ENCODE peak calls at places on chromosome 7, in eight cellular contexts. Y is spleen, Z is astrocyte of the cerebellum, T is colonic mucosa, J is thyroid gland, O is choroid plexus epithelial cell, N is lung, K is GM12865. Q is an unnamed sample.

GRCh38 chr7:149306854-149307253 is 44.9 kb downstream of the ZNF783 start:
- DNase-seq in T (no peak), Y (no peak), Z (no peak), O (no peak), N (no peak), J (no peak), K (no peak), Q (no peak)

GRCh38 chr7:97847791-97848190 is 24.4 kb downstream of the ASNS start:
- DNase-seq in Y (no peak), K (peak), J (no peak), O (no peak), Z (no peak), T (no peak), N (no peak), Q (no peak)

GRCh38 chr7:157693521-157694388 is 357.0 kb downstream of the DNAJB6 start:
- DNase-seq in T (no peak), K (no peak), O (no peak), J (no peak), Z (no peak), N (no peak), Y (peak), Q (no peak)

GRCh38 chr7:41824284-41824683 is 121.4 kb upstream of the INHBA start:
- DNase-seq in Z (no peak), T (no peak), N (no peak), Y (no peak), K (peak), O (peak), J (no peak), Q (no peak)

GRCh38 chr7:99324966-99325596 is 617 bp upstream of the ARPC1A start:
- DNase-seq in O (no peak), T (peak), K (no peak), J (no peak), N (no peak), Y (peak), Z (no peak), Q (no peak)

GRCh38 chr7:5488286-5488878 is 64.7 kb upstream of the TNRC18 start:
- DNase-seq in O (no peak), Y (no peak), N (no peak), Z (no peak), T (no peak), J (no peak), K (no peak), Q (no peak)

GRCh38 chr7:80481196-80481884 is 30.5 kb downstream of the GNAT3 start:
- DNase-seq in Y (no peak), T (no peak), J (peak), O (no peak), N (no peak), Z (no peak), K (no peak), Q (no peak)

GRCh38 chr7:73738220-73738611 is 386 bp downstream of the ABHD11 start:
- DNase-seq in T (peak), N (peak), K (peak), Y (no peak), J (peak), O (peak), Z (no peak), Q (no peak)

DNA sequence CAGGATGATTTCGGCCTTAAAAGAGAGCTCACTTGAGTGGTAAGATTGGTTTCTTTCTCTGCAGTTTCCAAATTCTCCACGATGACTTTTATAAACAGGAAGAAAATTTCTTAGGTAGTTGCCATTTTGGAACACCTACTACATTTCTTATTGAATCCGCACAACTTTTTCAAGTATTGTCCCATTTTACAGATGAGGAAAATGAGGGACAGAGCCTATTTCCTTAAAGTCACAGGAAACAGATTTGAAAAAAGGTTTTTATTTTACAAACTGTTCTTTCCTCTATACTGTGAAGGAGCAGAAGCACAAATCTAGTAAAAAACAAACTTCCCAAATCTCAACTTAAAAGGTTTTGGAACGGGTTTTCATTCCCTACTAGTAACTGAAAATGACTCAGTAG is 2.7 kb downstream of the YWHAG start:
- DNase-seq in Y (no peak), T (no peak), N (no peak), Z (no peak), J (no peak), O (no peak), K (no peak), Q (no peak)
- H3K4me3 ChIP-seq in Y (no peak), T (no peak), N (no peak), Z (no peak), J (no peak), O (no peak), K (no peak), Q (peak)

GRCh38 chr7:51060536-51060935 is 256.1 kb downstream of the COBL start:
- DNase-seq in K (peak), N (no peak), J (no peak), Y (no peak), Z (no peak), T (no peak), O (no peak), Q (no peak)
- TF ChIP-seq CTCF in K (no peak), N (no peak), J (no peak), Y (no peak), Z (no peak), T (no peak), O (peak), Q (no peak)

DNA sequence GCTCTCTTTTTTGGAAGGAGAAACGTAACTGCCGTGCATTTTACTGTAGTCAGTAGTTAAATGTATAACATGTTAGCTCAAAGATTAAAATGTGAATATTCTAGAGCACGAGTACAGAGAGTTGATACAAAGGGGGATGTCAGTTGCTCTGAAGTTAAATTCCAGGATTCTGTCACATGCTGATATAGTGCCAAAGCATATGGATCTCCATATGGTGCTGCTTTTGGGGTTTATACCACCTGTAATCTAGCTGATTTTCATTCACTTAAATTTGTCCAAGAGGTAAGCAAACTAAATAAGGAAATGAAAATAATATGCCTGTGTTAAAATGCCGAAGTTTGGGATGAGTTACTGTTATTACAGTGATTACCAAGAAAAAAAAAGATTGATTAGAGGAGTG is 298.6 kb downstream of the EXOC4 start:
- DNase-seq in Z (no peak), K (no peak), T (no peak), O (no peak), J (no peak), Y (no peak), N (no peak), Q (no peak)
- H3K4me3 ChIP-seq in Z (no peak), K (no peak), T (no peak), O (no peak), J (no peak), Y (no peak), N (no peak), Q (no peak)

DNA sequence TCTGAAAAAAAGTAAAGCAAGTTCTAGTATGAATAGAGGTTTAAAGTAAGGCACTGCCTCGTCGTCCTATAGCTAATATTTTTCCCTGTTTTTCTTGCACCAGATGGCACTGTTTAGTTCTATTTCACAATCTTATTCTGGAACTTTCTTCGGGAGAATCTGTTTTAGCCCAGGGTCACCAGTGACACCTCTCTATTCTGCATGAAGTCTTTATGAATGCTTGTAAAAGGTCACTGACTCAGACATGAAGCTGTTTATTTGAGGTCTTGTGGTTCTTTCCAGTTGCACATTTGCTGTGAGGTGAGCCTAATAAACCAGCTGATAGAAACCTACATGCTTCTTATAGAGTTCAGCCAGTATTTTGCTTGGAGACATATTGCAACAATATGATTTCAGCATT is 444.3 kb downstream of the AUTS2 start:
- DNase-seq in Y (no peak), O (peak), N (no peak), K (no peak), J (no peak), T (no peak), Z (peak), Q (no peak)
- TF ChIP-seq CTCF in Y (no peak), O (peak), N (no peak), K (peak), J (no peak), T (no peak), Z (peak), Q (peak)

GRCh38 chr7:37449621-37450020 is 957 bp upstream of the ELMO1 start:
- DNase-seq in J (no peak), K (no peak), Y (no peak), N (no peak), T (no peak), O (no peak), Z (no peak), Q (no peak)
- H3K4me3 ChIP-seq in J (peak), K (peak), Y (peak), N (no peak), T (no peak), O (no peak), Z (no peak), Q (no peak)

GRCh38 chr7:28299556-28299955 is 112.8 kb upstream of the CREB5 start:
- DNase-seq in Y (no peak), N (no peak), K (no peak), Z (no peak), J (no peak), T (no peak), O (no peak), Q (no peak)

GRCh38 chr7:28297821-28298439 is 114.4 kb upstream of the CREB5 start:
- DNase-seq in Y (no peak), J (no peak), K (peak), Z (no peak), O (no peak), N (no peak), T (no peak), Q (no peak)

GRCh38 chr7:28293529-28293835 is 112.9 kb upstream of the JAZF1 start:
- DNase-seq in J (no peak), O (no peak), Y (no peak), N (no peak), T (no peak), K (no peak), Z (no peak), Q (peak)

GRCh38 chr7:28298870-28299484 is 113.3 kb upstream of the CREB5 start:
- DNase-seq in T (no peak), N (no peak), O (peak), J (peak), Z (peak), K (no peak), Y (no peak), Q (peak)

GRCh38 chr7:28296571-28297483 is 115.5 kb upstream of the CREB5 start:
- DNase-seq in T (peak), J (peak), K (peak), O (peak), Z (no peak), Y (no peak), N (no peak), Q (no peak)
- TF ChIP-seq CTCF in T (peak), J (no peak), K (peak), O (peak), Z (peak), Y (peak), N (no peak), Q (peak)

DNA sequence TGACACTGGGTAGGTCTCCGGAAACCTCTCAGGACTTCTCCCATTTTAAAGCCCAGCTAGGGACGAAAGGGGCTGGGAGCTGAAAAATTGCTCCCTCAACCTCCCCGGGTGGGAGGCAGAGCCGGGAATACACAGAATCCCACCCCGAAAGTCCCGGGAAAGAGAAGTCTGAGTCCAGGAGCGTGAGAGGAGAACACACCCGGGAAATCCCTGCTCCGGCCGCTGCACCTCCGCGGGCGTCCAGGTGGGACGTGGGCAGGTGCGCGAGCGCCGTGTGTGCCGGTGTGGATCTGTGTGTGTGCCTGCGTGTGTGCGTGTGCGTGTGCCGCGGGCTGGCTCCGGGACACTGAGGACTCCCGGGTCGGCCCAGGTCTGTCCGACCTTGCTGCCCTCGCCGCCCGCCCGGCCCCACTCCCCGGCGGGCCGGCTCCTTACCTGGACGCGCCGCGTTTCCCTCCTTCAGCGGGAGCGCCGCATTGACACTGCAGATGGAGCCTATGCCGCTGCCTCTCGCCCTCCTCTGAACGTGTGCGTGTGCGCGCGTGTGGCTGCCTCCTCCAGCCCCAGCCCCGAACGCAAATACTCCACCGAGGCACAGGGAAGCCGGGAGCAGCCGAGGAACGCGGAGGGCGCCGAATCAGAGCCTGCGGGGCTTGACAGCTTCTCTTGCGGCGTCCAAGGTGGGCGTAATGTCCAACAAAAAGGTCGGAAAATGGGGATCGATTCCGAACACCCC is at the start of gene PLXNA4:
- DNase-seq in Z (no peak), O (peak), K (no peak), Y (no peak), T (no peak), N (no peak), J (no peak), Q (no peak)
- H3K4me3 ChIP-seq in Z (peak), O (peak), K (no peak), Y (peak), T (peak), N (peak), J (peak), Q (no peak)

GRCh38 chr7:133051066-133051465 is 30.8 kb downstream of the CHCHD3 start:
- DNase-seq in Y (no peak), Z (no peak), O (peak), J (peak), N (no peak), K (peak), T (no peak), Q (no peak)
- TF ChIP-seq CTCF in Y (no peak), Z (peak), O (peak), J (no peak), N (no peak), K (peak), T (no peak), Q (no peak)

Q was measured in HFF-Myc.